ENCODE peak calls at places on chromosomes 16 and 17, in six cellular contexts. G is choroid plexus epithelial cell; D is AG04450; C is CD8-positive, alpha-beta T cell; M is Calu3; Z is GM10248. H is an unnamed sample.

GRCh38 chr17:30375661-30376060 is 3.1 kb upstream of the CPD start:
- DNase-seq in G (peak), D (no peak), C (no peak), M (no peak), Z (no peak), H (no peak)

GRCh38 chr16:66364117-66364958 is 2.2 kb upstream of the CDH5 start:
- DNase-seq in G (peak), D (no peak), C (no peak), M (no peak), Z (no peak), H (no peak)

GRCh38 chr17:49204521-49204920 is 5.9 kb downstream of the GNGT2 start:
- DNase-seq in G (no peak), D (no peak), C (no peak), M (no peak), Z (no peak), H (no peak)

GRCh38 chr17:67942810-67943209 is 53.5 kb downstream of the C17orf58 start:
- DNase-seq in G (peak), D (no peak), C (no peak), M (peak), Z (no peak), H (no peak)

GRCh38 chr16:47460301-47460754 is 535 bp downstream of the ITFG1 start:
- DNase-seq in G (no peak), D (no peak), C (no peak), M (peak), Z (no peak), H (no peak)

GRCh38 chr16:5706206-5706605 is 608.6 kb upstream of the EEF2KMT start:
- DNase-seq in G (no peak), D (no peak), C (no peak), M (peak), Z (no peak), H (no peak)

GRCh38 chr17:76246080-76247066 is 6.1 kb upstream of the RNF157 start:
- DNase-seq in G (peak), D (no peak), C (no peak), M (no peak), Z (peak), H (no peak)

GRCh38 chr17:28384281-28385036 is 13.0 kb downstream of the SARM1 start:
- DNase-seq in G (no peak), D (no peak), C (peak), M (peak), Z (peak), H (no peak)

GRCh38 chr17:79905832-79906231 is 66.6 kb upstream of the CBX4 start:
- DNase-seq in G (peak), D (no peak), C (no peak), M (peak), Z (no peak), H (no peak)

GRCh38 chr17:75925103-75925502 is 15.7 kb downstream of the FBF1 start:
- DNase-seq in G (no peak), D (no peak), C (no peak), M (no peak), Z (no peak), H (no peak)

GRCh38 chr17:78342438-78343098 is 17.3 kb downstream of the SOCS3 start:
- DNase-seq in G (peak), D (no peak), C (no peak), M (peak), Z (no peak), H (no peak)

DNA sequence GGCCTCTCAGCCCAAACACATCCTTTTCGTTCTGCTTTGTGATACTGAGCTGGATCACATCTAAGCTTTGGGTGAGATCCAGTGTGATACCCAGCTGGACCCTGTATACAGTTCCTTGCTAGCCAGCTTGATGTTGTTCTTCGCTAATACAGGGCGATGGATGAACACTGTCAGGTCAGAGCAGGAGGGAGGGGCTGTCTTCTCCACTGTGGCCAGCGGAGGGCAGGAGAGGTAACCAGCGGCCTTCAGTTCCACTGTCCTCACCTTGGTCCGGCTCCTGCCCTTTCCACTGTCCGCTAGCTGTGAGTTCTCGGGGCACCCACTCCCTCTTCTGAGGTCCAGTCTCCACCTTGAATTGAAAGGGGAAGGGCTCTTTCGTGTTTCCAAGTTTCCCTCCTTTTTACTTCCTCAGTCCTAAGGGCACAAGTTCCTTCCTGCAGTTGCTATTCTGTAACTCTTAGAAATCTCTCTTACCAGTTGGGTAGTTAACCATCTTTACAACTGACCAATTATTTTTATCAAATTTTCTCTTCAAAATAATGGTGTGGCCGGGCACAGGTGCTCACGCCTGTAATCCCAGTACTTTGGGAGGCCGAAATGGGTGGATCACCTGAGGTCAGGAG is 3.0 kb upstream of the ZNF213 start:
- DNase-seq in G (peak), D (no peak), C (no peak), M (peak), Z (no peak), H (no peak)
- TF ChIP-seq CTCF in G (peak), D (peak), C (peak), M (peak), Z (peak), H (peak)

DNA sequence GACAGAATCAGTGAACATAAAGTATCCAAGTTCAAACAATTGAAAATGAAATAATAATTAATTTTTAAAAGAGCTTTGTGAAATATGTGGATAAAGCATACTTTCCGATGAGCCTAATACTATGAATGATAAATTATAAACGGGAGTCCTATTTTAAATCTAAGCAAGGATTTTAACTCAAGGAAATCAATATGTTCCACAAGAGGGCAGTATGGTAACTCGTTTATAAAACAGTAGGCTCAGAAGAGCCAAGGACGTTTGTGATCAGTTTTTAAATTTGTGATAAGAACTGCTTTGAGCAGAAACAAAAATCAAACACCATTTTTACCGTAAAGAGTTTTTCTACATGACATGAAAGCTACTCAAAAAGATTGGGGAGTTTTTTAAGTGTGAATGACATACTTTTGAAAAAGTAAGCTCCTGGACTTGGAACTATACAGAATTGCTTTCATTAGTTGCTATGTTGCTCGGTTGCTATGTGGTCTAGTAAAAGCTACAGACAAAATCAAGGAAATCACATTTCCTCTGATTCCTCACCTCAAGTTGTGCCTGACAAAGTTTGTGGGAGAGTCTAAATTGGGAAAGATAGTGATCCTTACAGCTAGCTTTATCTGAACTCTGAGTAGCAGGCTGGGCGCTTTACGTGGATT is 11.8 kb upstream of the TEKT1 start:
- DNase-seq in G (peak), D (no peak), C (no peak), M (no peak), Z (peak), H (no peak)
- TF ChIP-seq CTCF in G (peak), D (peak), C (peak), M (no peak), Z (peak), H (peak)

DNA sequence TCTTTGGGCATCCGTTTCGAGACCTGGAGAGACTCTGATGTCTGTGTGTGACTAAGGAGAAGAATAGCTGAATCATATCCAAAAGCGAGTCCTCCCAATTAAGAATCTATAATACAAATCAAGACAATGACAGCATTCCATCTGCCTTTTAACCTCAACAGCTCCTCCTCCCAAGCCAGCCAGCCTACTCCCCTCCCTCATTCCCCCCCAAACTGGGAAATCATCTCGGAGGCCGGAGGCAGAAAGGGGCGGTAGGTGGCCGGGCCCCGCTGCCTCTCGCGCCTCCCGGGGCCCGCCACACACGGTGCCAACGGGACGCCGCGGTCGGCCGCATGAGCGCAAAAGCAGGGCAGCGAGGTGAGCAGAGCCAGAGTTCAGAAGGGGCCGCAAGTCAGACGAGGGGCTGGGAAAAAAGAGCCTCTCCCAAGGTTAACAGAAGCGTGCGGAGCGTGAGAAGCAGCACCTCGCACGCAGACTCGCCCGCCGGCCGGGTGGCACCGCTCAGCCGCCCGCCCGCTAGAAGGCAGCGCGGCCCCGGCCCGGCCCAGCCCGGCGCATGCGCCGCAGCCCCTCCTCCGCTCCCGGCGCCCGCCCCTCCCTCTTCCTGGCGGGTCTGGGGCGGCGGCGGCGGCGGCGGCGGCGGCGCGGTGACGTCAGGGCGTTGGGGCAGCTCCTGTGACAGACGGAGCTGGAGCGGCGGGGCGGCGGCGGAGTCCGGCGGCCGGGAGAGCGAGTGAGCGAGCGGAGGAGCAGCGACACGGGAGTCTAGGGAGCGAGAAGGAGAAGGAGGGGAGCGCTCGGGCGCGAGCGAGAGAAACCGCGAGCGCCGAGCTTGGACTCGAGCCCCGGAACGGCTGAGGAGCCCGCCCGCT is at the start of gene PAFAH1B1:
- DNase-seq in G (peak), D (peak), C (peak), M (peak), Z (peak), H (peak)
- TF ChIP-seq CTCF in G (no peak), D (peak), C (no peak), M (no peak), Z (peak), H (no peak)

GRCh38 chr16:15464401-15465186 is 30.2 kb downstream of the BMERB1 start:
- DNase-seq in G (peak), D (no peak), C (no peak), M (no peak), Z (no peak), H (no peak)

GRCh38 chr16:15466131-15466530 is 31.7 kb downstream of the BMERB1 start:
- DNase-seq in G (no peak), D (no peak), C (no peak), M (no peak), Z (no peak), H (no peak)

GRCh38 chr16:15461376-15461775 is 27.0 kb downstream of the BMERB1 start:
- DNase-seq in G (no peak), D (no peak), C (no peak), M (no peak), Z (no peak), H (no peak)

DNA sequence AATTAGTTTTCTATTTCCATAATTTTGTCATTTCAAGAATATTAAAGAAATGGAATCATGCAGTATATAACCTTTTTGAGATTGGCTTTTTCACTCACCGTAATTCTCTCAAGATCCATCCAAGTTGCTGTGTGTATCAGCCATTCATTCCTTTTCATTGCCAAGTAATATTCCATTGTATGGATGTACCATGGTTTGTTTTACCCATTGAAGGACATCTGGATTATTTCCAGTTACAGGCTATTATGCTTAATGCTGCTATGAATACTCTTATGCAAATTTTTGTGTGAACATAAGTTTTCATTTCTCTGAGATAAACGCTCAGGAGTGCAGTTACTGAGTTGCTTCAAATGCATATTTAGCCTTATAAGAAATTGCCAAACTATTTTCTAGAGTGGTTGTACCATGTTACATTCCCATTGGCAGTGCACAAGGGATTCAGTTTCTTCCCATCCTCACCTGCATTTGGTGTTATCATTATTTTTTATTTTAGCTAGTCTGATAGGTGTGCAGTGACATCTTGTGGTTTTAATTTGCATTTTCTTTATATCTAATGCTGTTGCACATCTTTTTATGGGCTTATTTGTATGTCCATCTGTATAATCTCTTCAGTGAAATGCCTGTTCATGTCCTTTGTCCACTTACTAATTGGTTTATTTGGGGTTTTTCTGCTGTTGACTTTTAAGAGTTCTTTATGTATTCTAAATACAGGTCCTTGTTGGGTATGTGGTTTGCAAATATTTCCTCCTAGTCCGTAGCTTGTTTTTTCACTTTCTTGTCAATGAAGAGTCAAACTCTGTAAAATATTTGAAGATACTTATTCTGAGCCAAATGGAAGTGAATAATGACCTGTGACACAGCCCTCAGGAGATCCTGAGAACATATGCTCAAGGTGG is 32.7 kb downstream of the BMERB1 start:
- DNase-seq in G (peak), D (no peak), C (no peak), M (no peak), Z (no peak), H (no peak)
- TF ChIP-seq CTCF in G (peak), D (peak), C (no peak), M (peak), Z (no peak), H (peak)

DNA sequence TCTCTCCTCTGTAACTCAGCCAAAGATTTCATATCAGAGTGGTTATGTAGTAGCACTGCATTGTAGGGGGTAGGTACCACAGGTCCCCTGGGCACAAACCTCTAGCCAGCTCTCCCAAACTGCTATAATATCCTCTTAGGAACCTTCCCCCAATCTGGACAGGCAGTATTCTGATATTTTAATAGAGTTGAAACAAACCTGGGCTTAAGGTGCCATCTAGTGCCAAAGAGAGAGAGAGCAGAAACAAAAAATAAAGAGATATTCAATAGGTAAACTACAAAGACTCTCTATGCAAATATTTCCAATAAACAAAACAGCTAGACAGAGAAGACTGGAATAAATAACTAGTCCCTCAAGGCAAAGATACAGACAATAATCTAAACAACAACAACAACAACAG is 1070.0 kb downstream of the CDH11 start:
- DNase-seq in G (peak), D (no peak), C (no peak), M (no peak), Z (no peak), H (no peak)
- TF ChIP-seq CTCF in G (peak), D (peak), C (no peak), M (no peak), Z (no peak), H (peak)

DNA sequence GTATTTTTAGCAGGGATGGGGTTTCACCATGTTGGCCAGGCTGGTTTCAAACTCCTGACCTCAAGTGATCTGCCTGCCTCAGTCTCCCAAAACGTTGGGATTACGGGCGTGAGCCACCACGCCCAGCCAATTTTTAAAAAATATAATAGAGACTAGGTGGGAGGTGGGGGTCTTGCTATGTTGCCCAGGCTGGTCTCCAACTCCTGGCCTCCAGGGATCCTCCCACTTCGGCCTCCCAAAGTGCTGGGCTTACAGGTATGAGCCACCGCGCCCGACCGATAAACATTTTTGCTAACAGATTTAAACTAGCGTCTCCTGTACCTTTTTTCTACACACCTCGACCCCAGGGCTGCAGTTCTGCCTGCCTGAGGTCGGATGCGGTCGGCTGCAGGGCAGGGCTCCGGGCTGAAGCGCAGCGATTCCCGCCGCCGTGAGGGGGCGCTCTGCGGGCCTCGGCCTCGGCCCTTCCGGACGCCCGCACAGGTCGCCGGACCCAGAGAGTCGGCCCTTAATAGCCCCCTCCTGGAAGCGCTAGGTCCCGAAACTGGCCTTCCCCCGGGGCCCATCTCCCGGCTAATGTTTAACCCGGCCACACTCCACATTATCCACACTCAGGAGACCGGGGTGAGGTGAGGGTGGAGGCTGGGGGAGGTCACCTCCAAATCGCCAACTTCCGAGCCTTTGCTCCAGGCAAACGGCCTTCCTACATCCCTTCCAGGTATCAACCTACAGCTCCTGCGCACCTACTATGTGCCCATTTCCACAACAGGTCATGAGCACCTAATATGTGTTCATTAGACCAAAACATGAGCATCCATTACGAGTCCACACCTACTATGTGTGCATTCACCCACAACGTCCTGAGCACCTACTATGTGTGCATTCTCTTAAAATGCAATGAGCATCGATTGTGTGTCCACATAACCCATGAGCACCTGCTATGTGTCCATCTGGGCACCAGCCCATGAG is 2.0 kb upstream of the GLIS2 start:
- DNase-seq in G (no peak), D (no peak), C (no peak), M (peak), Z (peak), H (peak)
- TF ChIP-seq CTCF in G (peak), D (peak), C (no peak), M (peak), Z (peak), H (peak)

GRCh38 chr16:21599994-21600773 is 807 bp downstream of the METTL9 start:
- DNase-seq in G (peak), D (no peak), C (no peak), M (peak), Z (peak), H (no peak)
- TF ChIP-seq CTCF in G (no peak), D (no peak), C (no peak), M (no peak), Z (no peak), H (no peak)

DNA sequence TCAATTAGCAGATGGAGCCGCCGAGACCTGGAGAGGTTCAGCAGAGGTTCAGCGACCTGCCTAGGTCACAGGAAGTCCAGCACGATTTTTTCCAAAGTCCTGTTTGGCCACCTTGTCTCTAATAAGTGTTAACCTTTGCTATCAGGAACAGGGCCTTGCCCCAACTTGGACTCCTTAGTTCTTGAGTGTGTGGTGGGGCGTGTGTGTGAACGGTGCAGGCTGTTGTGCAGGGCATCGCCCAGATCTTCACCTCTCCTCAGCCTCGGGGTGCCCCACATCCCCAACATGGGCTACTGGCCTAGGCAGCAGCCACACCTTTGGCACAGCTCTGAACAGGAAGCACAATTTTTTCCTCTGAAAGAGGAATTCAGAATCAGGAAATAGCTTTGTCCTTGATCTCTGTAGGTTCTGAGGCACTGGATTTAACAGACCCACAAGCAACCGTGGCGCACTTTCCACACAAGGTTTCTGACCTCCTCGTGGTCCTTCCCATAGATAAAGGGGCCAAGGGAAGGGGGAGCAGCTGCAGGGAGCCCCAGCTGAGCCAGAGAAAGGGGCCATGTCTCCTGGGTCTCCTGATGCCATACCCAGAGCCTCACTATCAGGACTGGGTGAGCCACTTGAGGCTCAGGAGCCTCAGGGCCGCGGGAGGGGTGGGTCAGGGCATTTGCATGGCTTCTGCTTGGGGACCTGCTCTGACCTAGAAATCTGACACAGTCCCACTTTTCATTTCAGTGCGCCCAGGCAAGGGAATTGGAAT is 10.4 kb downstream of the MPRIP start:
- DNase-seq in G (no peak), D (no peak), C (no peak), M (no peak), Z (no peak), H (no peak)
- TF ChIP-seq CTCF in G (no peak), D (no peak), C (no peak), M (no peak), Z (no peak), H (no peak)